ENCODE peak calls at places on chromosomes 1 and 21, in nine cellular contexts. H is coronary artery, E is body of pancreas, M is fibroblast of mammary gland, U is astrocyte, Z is AG09309, Y is HFF-Myc, O is NB4, A is K562. T is an unnamed sample.

GRCh38 chr1:24190970-24191570 is 4.0 kb upstream of the IFNLR1 start:
- DNase-seq in Y (no peak), E (no peak), A (no peak), U (no peak), M (no peak), H (no peak), Z (no peak), O (peak; percentile 78), T (no peak)

GRCh38 chr1:152946651-152947256 is at the start of gene SPRR5:
- DNase-seq in U (no peak), Z (no peak), O (no peak), Y (no peak), H (no peak), E (no peak), M (no peak), A (no peak), T (no peak)

GRCh38 chr1:179586107-179586823 is 5.4 kb upstream of the TDRD5 start:
- DNase-seq in E (peak; percentile 82), O (no peak), M (peak; percentile 21), Y (no peak), H (no peak), U (peak; percentile 22), A (peak; percentile 66), Z (no peak), T (peak; percentile 38)

GRCh38 chr1:244239261-244239770 is 188.2 kb downstream of the ZBTB18 start:
- DNase-seq in O (no peak), U (no peak), M (peak; percentile 6), Y (no peak), Z (no peak), H (no peak), E (no peak), A (no peak), T (peak; percentile 34)

GRCh38 chr1:152141971-152142584 is 16.9 kb downstream of the RPTN start:
- DNase-seq in M (peak; percentile 80), A (peak; percentile 15), H (no peak), O (peak; percentile 62), E (peak; percentile 60), U (peak; percentile 36), Z (peak; percentile 23), Y (peak; percentile 29), T (peak; percentile 89)

GRCh38 chr1:10078494-10078893 is 45.7 kb downstream of the UBE4B start:
- DNase-seq in O (peak; percentile 32), Z (no peak), Y (no peak), H (no peak), A (no peak), U (no peak), M (no peak), E (no peak), T (no peak)

GRCh38 chr1:180311011-180311730 is 81.1 kb downstream of the LHX4 start:
- DNase-seq in U (peak; percentile 46), A (no peak), Z (no peak), O (no peak), E (no peak), H (no peak), Y (no peak), M (peak; percentile 33), T (peak; percentile 46)

GRCh38 chr1:7943295-7943694 is 2.7 kb upstream of the TNFRSF9 start:
- DNase-seq in O (no peak), M (no peak), Z (no peak), H (no peak), E (no peak), U (no peak), A (no peak), Y (no peak), T (no peak)

GRCh38 chr1:3155056-3155805 is 86.2 kb downstream of the PRDM16 start:
- DNase-seq in Z (no peak), U (no peak), Y (no peak), E (no peak), A (no peak), O (no peak), H (no peak), M (no peak), T (no peak)

GRCh38 chr21:45950740-45951515 is 30.6 kb upstream of the COL6A1 start:
- DNase-seq in O (no peak), H (peak; percentile 88), E (peak; percentile 69), M (peak; percentile 65), Z (no peak), U (peak; percentile 25), A (no peak), Y (no peak), T (peak; percentile 42)

GRCh38 chr1:150514260-150514659 is 1.3 kb upstream of the FALEC start:
- DNase-seq in Z (no peak), H (no peak), E (no peak), M (no peak), A (no peak), U (no peak), Y (no peak), O (no peak), T (no peak)

GRCh38 chr1:57839067-57839466 is 415.2 kb upstream of the DAB1 start:
- DNase-seq in Y (no peak), O (no peak), E (no peak), M (peak; percentile 55), U (peak; percentile 69), A (no peak), Z (no peak), H (no peak), T (peak; percentile 14)

GRCh38 chr1:114235956-114236355 is 82.3 kb upstream of the SYT6 start:
- DNase-seq in E (no peak), O (no peak), A (no peak), H (no peak), Y (no peak), U (no peak), M (no peak), Z (no peak), T (no peak)

GRCh38 chr21:45634511-45635183 is 8.9 kb upstream of the PCBP3 start:
- DNase-seq in E (no peak), A (no peak), Y (no peak), Z (no peak), M (peak; percentile 59), H (no peak), O (no peak), U (peak; percentile 65), T (peak; percentile 62)

GRCh38 chr21:32278518-32279376 is at the start of gene MIS18A:
- DNase-seq in U (peak; percentile 92), H (peak; percentile 96), M (peak; percentile 97), E (peak; percentile 98), O (peak; percentile 92), A (peak; percentile 99), Z (peak; percentile 80), Y (peak; percentile 81), T (peak; percentile 96)

GRCh38 chr1:18957532-18958295 is 1.2 kb upstream of the IFFO2 start:
- DNase-seq in Y (no peak), M (no peak), A (no peak), U (no peak), O (no peak), E (no peak), H (no peak), Z (no peak), T (no peak)

DNA sequence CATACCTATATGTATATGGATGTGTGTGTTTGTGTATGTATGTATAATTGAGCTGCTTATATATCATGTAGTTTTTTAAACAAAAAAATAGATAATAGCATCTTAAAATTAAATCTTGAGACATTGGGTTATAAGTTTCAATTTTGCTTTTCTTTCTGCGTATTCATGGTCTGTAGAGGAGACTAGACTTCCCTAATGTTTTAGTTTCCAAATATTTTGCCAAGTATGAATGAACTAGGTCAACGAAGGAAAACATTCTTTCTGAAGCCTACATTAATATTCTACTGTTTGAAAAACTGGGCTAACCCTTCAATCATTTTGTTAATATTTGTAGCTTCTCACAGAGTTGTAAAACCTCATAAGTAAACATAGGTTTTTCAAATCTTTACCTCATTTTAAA is 592.6 kb downstream of the USP25 start:
- DNase-seq in Z (no peak), A (no peak), Y (no peak), O (no peak), M (no peak), H (no peak), U (peak; percentile 24), E (no peak), T (peak; percentile 36)
- H3K4me3 ChIP-seq in Z (no peak overlapping the region), A (no peak overlapping the region), Y (no peak overlapping the region), O (no peak overlapping the region), M (no peak overlapping the region), H (peak overlapping the region; percentile 47), U (no peak overlapping the region), E (no peak overlapping the region), T (no peak overlapping the region)

GRCh38 chr1:233465745-233466343 is 138.3 kb downstream of the MAP3K21 start:
- DNase-seq in M (no peak), O (no peak), Z (no peak), U (no peak), E (no peak), A (no peak), Y (no peak), H (no peak), T (no peak)

GRCh38 chr1:233459470-233459945 is 132.0 kb downstream of the MAP3K21 start:
- DNase-seq in Y (no peak), E (no peak), M (no peak), A (no peak), O (no peak), H (no peak), Z (no peak), U (no peak), T (no peak)

GRCh38 chr1:233459968-233460367 is 132.4 kb downstream of the MAP3K21 start:
- DNase-seq in U (peak; percentile 1), M (no peak), A (no peak), Y (no peak), E (no peak), Z (no peak), H (no peak), O (no peak), T (no peak)

GRCh38 chr1:233460692-233461091 is 133.2 kb downstream of the MAP3K21 start:
- DNase-seq in E (no peak), M (no peak), U (no peak), A (no peak), H (no peak), O (no peak), Y (no peak), Z (no peak), T (no peak)

GRCh38 chr1:233461847-233462246 is 134.3 kb downstream of the MAP3K21 start:
- DNase-seq in H (no peak), U (no peak), O (no peak), A (no peak), E (no peak), Y (no peak), Z (no peak), M (no peak), T (no peak)
- TF ChIP-seq CTCF in H (no peak), U (no peak), O (no peak), A (no peak), E (no peak), Y (no peak), Z (no peak), M (no peak), T (no peak)

DNA sequence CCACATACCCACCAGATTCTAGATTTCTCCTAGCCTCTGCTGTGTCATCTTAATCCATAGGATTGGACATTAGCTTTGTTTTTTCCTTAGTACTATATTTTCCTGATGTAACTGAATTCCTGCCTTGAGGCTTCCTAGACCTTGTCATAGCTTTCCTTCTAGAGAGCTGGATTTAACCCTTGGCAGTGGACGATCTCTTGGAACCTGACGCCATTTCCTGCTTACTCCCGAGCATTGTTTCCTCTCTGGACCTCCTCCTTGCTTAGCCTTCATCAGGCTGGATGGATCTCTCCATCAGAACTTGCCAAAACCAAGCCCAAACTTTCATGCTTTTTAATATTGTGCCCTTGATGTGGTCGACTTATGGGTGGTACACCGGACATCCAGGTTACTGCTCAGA is 1.5 kb downstream of the APOBEC4 start:
- DNase-seq in U (no peak), O (no peak), Y (no peak), E (no peak), A (no peak), M (no peak), Z (no peak), H (no peak), T (no peak)
- H3K4me3 ChIP-seq in U (no peak overlapping the region), O (no peak overlapping the region), Y (no peak overlapping the region), E (no peak overlapping the region), A (no peak overlapping the region), M (no peak overlapping the region), Z (no peak overlapping the region), H (no peak overlapping the region), T (no peak overlapping the region)

GRCh38 chr1:172883844-172884243 is 166.9 kb downstream of the TNFSF18 start:
- DNase-seq in M (no peak), U (peak; percentile 51), Z (no peak), A (no peak), O (no peak), H (no peak), E (no peak), Y (no peak), T (no peak)
- TF ChIP-seq CTCF in M (no peak), U (no peak), Z (no peak), A (no peak), O (no peak), H (no peak), E (no peak), Y (no peak), T (no peak)